ENCODE peak calls at places on chromosomes 4 and X, in eight cellular contexts. I, Y, N, V, R, G, E and Q are unnamed samples.

GRCh38 chr4:173492315-173492714 is 37.7 kb downstream of the HAND2 start:
- DNase-seq in I (no peak), Y (no peak), N (no peak), V (no peak), R (no peak), G (no peak), E (no peak), Q (no peak)

GRCh38 chrX:154730271-154730883 is 20.5 kb downstream of the GAB3 start:
- DNase-seq in I (no peak), Y (no peak), N (no peak), V (no peak), R (peak), G (no peak), E (no peak), Q (no peak)

GRCh38 chr4:100162027-100162685 is 28.1 kb downstream of the DDIT4L start:
- DNase-seq in I (no peak), Y (no peak), N (no peak), V (no peak), R (no peak), G (no peak), E (no peak), Q (no peak)

GRCh38 chr4:146335763-146336412 is 121.5 kb downstream of the REELD1 start:
- DNase-seq in I (no peak), Y (no peak), N (no peak), V (no peak), R (no peak), G (no peak), E (no peak), Q (no peak)

GRCh38 chr4:6824772-6825402 is 42.4 kb downstream of the KIAA0232 start:
- DNase-seq in I (no peak), Y (no peak), N (no peak), V (no peak), R (no peak), G (no peak), E (no peak), Q (no peak)

GRCh38 chrX:103248553-103248952 is 6.4 kb downstream of the TCEAL8 start:
- DNase-seq in I (no peak), Y (no peak), N (no peak), V (peak), R (no peak), G (no peak), E (no peak), Q (no peak)

GRCh38 chr4:148831945-148832344 is 389.7 kb upstream of the NR3C2 start:
- DNase-seq in I (no peak), Y (no peak), N (no peak), V (no peak), R (no peak), G (no peak), E (no peak), Q (no peak)

GRCh38 chr4:112145326-112145819 is at the start of gene FAM241A:
- DNase-seq in I (peak), Y (peak), N (peak), V (peak), R (peak), G (peak), E (peak), Q (peak)

GRCh38 chrX:107713205-107714195 is 62.1 kb downstream of the TSC22D3 start:
- DNase-seq in I (no peak), Y (no peak), N (no peak), V (peak), R (no peak), G (no peak), E (peak), Q (no peak)

GRCh38 chrX:85111347-85111746 is 107.7 kb downstream of the APOOL start:
- DNase-seq in I (no peak), Y (no peak), N (no peak), V (no peak), R (no peak), G (no peak), E (no peak), Q (no peak)

GRCh38 chrX:120023259-120023658 is 54.2 kb downstream of the RHOXF2B start:
- DNase-seq in I (no peak), Y (no peak), N (no peak), V (no peak), R (no peak), G (no peak), E (no peak), Q (no peak)

DNA sequence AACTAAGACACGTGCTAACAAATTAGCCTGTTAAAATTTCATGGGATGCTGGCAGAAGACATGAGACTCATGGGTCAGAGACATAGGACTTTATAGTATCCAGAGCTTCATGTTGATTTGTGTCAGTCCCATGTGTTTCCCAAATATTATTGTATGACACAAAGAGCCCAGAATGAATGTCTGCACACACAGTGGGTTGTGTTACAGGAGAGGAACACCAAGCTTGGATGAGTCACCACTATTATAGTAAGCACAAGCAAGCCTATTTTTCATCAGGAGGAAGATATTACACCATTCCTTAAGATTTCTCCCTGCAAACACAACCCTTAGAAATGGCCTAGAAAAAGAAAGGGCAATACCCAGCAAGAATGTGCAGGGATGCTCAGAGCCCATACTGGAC is 15.4 kb downstream of the BBS12 start:
- DNase-seq in I (no peak), Y (no peak), N (no peak), V (no peak), R (no peak), G (no peak), E (no peak), Q (no peak)
- H3K27ac ChIP-seq in I (no peak), Y (no peak), N (no peak), V (no peak), R (no peak), G (no peak), E (no peak), Q (no peak)

GRCh38 chrX:80810365-80810978 is 795 bp upstream of the BRWD3 start:
- DNase-seq in I (no peak), Y (no peak), N (no peak), V (no peak), R (no peak), G (peak), E (no peak), Q (no peak)

GRCh38 chrX:80806557-80806956 is 3.1 kb downstream of the BRWD3 start:
- DNase-seq in I (no peak), Y (no peak), N (no peak), V (no peak), R (no peak), G (no peak), E (no peak), Q (no peak)

GRCh38 chrX:80808854-80809493 is 703 bp downstream of the BRWD3 start:
- DNase-seq in I (peak), Y (peak), N (no peak), V (peak), R (no peak), G (peak), E (peak), Q (peak)

GRCh38 chrX:80807606-80808159 is 2.0 kb downstream of the BRWD3 start:
- DNase-seq in I (no peak), Y (no peak), N (no peak), V (no peak), R (no peak), G (no peak), E (no peak), Q (peak)

DNA sequence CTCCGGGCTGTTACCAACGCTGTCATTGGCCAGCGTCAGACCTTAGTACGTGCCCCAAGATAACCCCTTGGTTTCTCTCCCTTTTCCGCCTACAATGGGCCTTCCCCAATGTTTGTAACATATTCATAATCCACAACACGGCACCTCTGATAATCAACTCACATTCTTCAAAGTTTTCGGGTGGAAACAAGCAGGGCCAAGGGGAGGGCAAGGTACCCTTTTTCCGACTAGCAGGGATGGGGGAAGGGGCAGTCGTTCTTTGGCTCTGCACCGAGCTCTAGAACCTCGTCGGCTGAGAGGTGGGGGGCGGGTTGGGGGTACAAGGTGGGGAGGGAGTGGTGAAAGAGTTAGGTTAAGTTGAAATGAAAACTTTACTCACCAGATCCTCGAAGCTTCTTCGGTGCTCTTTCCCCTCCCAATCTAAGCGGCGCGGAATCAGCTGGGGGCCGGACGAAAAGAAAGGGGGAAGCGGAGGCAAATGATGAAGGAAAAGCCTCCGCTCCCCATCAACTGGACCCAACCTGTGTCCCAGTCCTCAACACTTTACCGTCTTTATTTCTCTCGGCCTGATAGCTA is 1.4 kb downstream of the BRWD3 start:
- DNase-seq in I (peak), Y (peak), N (peak), V (peak), R (peak), G (peak), E (peak), Q (peak)
- H3K27ac ChIP-seq in I (peak), Y (peak), N (peak), V (peak), R (peak), G (no peak), E (no peak), Q (peak)

GRCh38 chr4:184284336-184284690 is 66.6 kb upstream of the ENPP6 start:
- DNase-seq in I (no peak), Y (no peak), N (no peak), V (no peak), R (no peak), G (no peak), E (no peak), Q (no peak)

GRCh38 chr4:184283659-184284335 is 66.1 kb upstream of the ENPP6 start:
- DNase-seq in I (peak), Y (no peak), N (no peak), V (no peak), R (no peak), G (no peak), E (no peak), Q (no peak)

GRCh38 chr4:184286346-184286745 is 68.7 kb upstream of the ENPP6 start:
- DNase-seq in I (no peak), Y (no peak), N (no peak), V (no peak), R (no peak), G (no peak), E (no peak), Q (no peak)

GRCh38 chr4:184282895-184283654 is 65.4 kb upstream of the ENPP6 start:
- DNase-seq in I (no peak), Y (peak), N (no peak), V (no peak), R (no peak), G (no peak), E (no peak), Q (no peak)

GRCh38 chr4:184284742-184285141 is 67.1 kb upstream of the ENPP6 start:
- DNase-seq in I (no peak), Y (no peak), N (no peak), V (no peak), R (no peak), G (no peak), E (no peak), Q (no peak)
- H3K27ac ChIP-seq in I (peak), Y (peak), N (no peak), V (no peak), R (no peak), G (no peak), E (no peak), Q (peak)

GRCh38 chr4:118755438-118756226 is 70.4 kb downstream of the METTL14 start:
- DNase-seq in I (no peak), Y (no peak), N (no peak), V (no peak), R (no peak), G (no peak), E (no peak), Q (no peak)

GRCh38 chr4:118754890-118755289 is 69.7 kb downstream of the METTL14 start:
- DNase-seq in I (no peak), Y (no peak), N (no peak), V (no peak), R (no peak), G (no peak), E (no peak), Q (no peak)

GRCh38 chr4:118756958-118757357 is 71.8 kb downstream of the METTL14 start:
- DNase-seq in I (no peak), Y (no peak), N (no peak), V (no peak), R (no peak), G (no peak), E (no peak), Q (no peak)

GRCh38 chr4:118757761-118758213 is 72.6 kb downstream of the METTL14 start:
- DNase-seq in I (no peak), Y (no peak), N (no peak), V (no peak), R (no peak), G (no peak), E (no peak), Q (no peak)

DNA sequence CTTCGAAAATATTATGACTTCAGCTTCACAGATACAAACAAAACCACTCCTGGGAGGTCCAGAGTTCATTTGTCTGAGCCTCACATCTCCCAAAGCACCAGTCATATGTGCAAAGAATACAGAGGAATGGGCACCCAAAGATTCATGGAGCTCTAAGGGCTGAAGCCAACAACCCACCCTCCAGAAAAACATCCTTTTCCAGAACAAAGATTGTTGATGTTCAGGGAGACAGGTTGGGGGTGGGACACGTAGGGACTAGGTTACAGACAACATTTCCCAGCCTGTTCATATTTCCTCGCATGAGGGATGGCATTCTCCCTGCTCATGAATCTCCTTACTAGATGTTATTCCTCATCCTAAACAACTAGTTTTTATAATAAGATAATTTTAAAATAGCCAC is 71.2 kb downstream of the METTL14 start:
- DNase-seq in I (no peak), Y (no peak), N (no peak), V (no peak), R (no peak), G (no peak), E (no peak), Q (no peak)
- H3K27ac ChIP-seq in I (no peak), Y (no peak), N (peak), V (no peak), R (peak), G (no peak), E (no peak), Q (no peak)

GRCh38 chr4:101695176-101695575 is 95.4 kb upstream of the BANK1 start:
- DNase-seq in I (no peak), Y (no peak), N (no peak), V (no peak), R (no peak), G (no peak), E (no peak), Q (no peak)
- H3K27ac ChIP-seq in I (no peak), Y (no peak), N (no peak), V (no peak), R (no peak), G (no peak), E (no peak), Q (no peak)

GRCh38 chrX:152958047-152958446 is 35.9 kb downstream of the PNMA5 start:
- DNase-seq in I (no peak), Y (no peak), N (no peak), V (no peak), R (no peak), G (peak), E (no peak), Q (no peak)
- H3K27ac ChIP-seq in I (peak), Y (peak), N (peak), V (peak), R (no peak), G (no peak), E (no peak), Q (peak)

GRCh38 chrX:72123471-72124185 is 8.1 kb downstream of the RTL5 start:
- DNase-seq in I (no peak), Y (no peak), N (no peak), V (no peak), R (no peak), G (peak), E (peak), Q (no peak)
- H3K27ac ChIP-seq in I (no peak), Y (no peak), N (peak), V (no peak), R (peak), G (peak), E (peak), Q (peak)

DNA sequence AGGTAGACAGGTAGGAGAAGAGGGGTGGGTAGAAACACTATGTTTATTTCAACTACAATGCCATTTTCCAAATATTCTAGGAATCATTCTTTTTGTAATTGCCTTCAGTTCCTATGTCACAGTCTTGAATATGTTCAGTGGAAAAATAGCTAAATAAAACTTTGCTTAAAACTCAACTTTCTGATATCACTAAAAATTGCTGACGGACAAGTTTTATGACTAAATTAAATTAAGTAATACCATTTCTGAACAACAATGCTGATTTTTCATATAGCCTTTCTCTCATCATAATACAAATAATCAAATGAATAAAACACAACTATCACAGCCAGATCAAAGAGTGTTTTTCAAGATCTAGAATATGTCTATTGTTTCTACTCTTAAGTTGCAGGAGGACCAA is 53.1 kb downstream of the TEC start:
- DNase-seq in I (no peak), Y (no peak), N (no peak), V (no peak), R (no peak), G (no peak), E (no peak), Q (no peak)
- H3K27ac ChIP-seq in I (no peak), Y (no peak), N (no peak), V (no peak), R (no peak), G (no peak), E (no peak), Q (no peak)